ENCODE peak calls at places on chromosomes 7 and 10, in four cellular contexts. D is A549, O is NB4, W is GM12878. G is an unnamed sample.

GRCh38 chr7:67453580-67453979 is 456.9 kb downstream of the TYW1 start:
- DNase-seq in W (no peak), D (no peak), O (no peak), G (no peak)

GRCh38 chr10:97724341-97724941 is 10.9 kb downstream of the MARVELD1 start:
- DNase-seq in W (no peak), D (peak), O (peak), G (no peak)

GRCh38 chr7:144786522-144786921 is 49.3 kb downstream of the TPK1 start:
- DNase-seq in W (no peak), D (no peak), O (peak), G (no peak)

GRCh38 chr7:104903044-104903443 is 111.0 kb upstream of the KMT2E start:
- DNase-seq in W (no peak), O (no peak), D (no peak), G (no peak)

GRCh38 chr10:42691361-42692120 is 53.2 kb upstream of the ZNF33B start:
- DNase-seq in O (no peak), D (no peak), W (no peak), G (no peak)

GRCh38 chr7:87608443-87608842 is 7.8 kb upstream of the ABCB1 start:
- DNase-seq in O (no peak), D (no peak), W (no peak), G (no peak)

GRCh38 chr10:75762436-75762802 is 331.0 kb downstream of the LRMDA start:
- DNase-seq in D (no peak), O (no peak), W (no peak), G (no peak)

GRCh38 chr7:129210256-129210988 is 14.4 kb upstream of the AHCYL2 start:
- DNase-seq in D (peak), O (peak), W (no peak), G (peak)

GRCh38 chr7:16753102-16753931 is at the start of gene TSPAN13:
- DNase-seq in D (peak), W (no peak), O (peak), G (peak)

GRCh38 chr7:156152380-156152779 is 340.1 kb upstream of the SHH start:
- DNase-seq in W (no peak), O (no peak), D (no peak), G (no peak)

GRCh38 chr10:7389346-7389745 is 21.5 kb downstream of the SFMBT2 start:
- DNase-seq in O (peak), D (no peak), W (no peak), G (no peak)

GRCh38 chr10:72935358-72935757 is 19.2 kb downstream of the PLA2G12B start:
- DNase-seq in W (no peak), D (no peak), O (no peak), G (no peak)

GRCh38 chr10:3045471-3046209 is 21.7 kb upstream of the PFKP start:
- DNase-seq in D (peak), W (no peak), O (no peak), G (peak)

GRCh38 chr7:76272142-76272541 is 30.3 kb upstream of the HSPB1 start:
- DNase-seq in W (no peak), D (no peak), O (no peak), G (no peak)

GRCh38 chr7:2403718-2404648 is 572 bp downstream of the CHST12 start:
- DNase-seq in O (peak), D (no peak), W (no peak), G (peak)

GRCh38 chr10:110535958-110536891 is 31.3 kb upstream of the SMC3 start:
- DNase-seq in W (peak), D (no peak), O (peak), G (no peak)

GRCh38 chr10:7152341-7152740 is 258.5 kb downstream of the SFMBT2 start:
- DNase-seq in D (no peak), W (no peak), O (no peak), G (no peak)

GRCh38 chr10:86283466-86284287 is 82.9 kb downstream of the GRID1 start:
- DNase-seq in O (no peak), W (no peak), D (no peak), G (no peak)

GRCh38 chr7:121085922-121086321 is 97.4 kb downstream of the CPED1 start:
- DNase-seq in O (no peak), W (no peak), D (no peak), G (no peak)

GRCh38 chr7:18288322-18289037 is 207.1 kb upstream of the HDAC9 start:
- DNase-seq in W (no peak), O (peak), D (no peak), G (no peak)

GRCh38 chr7:5690931-5691461 is 90.5 kb downstream of the RNF216 start:
- DNase-seq in W (no peak), D (no peak), O (no peak), G (no peak)

GRCh38 chr10:33055636-33056035 is 97.6 kb upstream of the ITGB1 start:
- DNase-seq in O (no peak), D (no peak), W (no peak), G (no peak)

GRCh38 chr7:117152213-117153007 is 170.4 kb downstream of the WNT2 start:
- DNase-seq in O (no peak), W (no peak), D (no peak), G (no peak)

GRCh38 chr10:102599565-102600327 is 44.5 kb upstream of the TRIM8 start:
- DNase-seq in W (no peak), D (no peak), O (peak), G (peak)

GRCh38 chr7:130961128-130961601 is 227.2 kb upstream of the KLF14 start:
- DNase-seq in W (peak), O (peak), D (peak), G (no peak)

GRCh38 chr7:127342596-127342995 is 49.9 kb downstream of the ZNF800 start:
- DNase-seq in D (no peak), W (no peak), O (no peak), G (no peak)

GRCh38 chr7:116356979-116357378 is 142.6 kb upstream of the CAV2 start:
- DNase-seq in D (no peak), O (no peak), W (no peak), G (no peak)

GRCh38 chr7:130270947-130271790 is 4.5 kb downstream of the CPA2 start:
- DNase-seq in W (no peak), O (peak), D (no peak), G (peak)

GRCh38 chr7:18546576-18546975 is 51.0 kb downstream of the HDAC9 start:
- DNase-seq in D (no peak), O (no peak), W (no peak), G (no peak)

GRCh38 chr10:117092386-117092785 is 45.7 kb downstream of the VAX1 start:
- DNase-seq in D (no peak), O (no peak), W (no peak), G (no peak)

GRCh38 chr7:15306286-15306685 is 255.5 kb downstream of the AGMO start:
- DNase-seq in W (no peak), O (no peak), D (no peak), G (no peak)

GRCh38 chr7:74542558-74543117 is 88.9 kb downstream of the GTF2IRD1 start:
- DNase-seq in O (no peak), D (no peak), W (no peak), G (no peak)

GRCh38 chr7:130667593-130668257 is 823 bp downstream of the COPG2 start:
- DNase-seq in D (peak), W (no peak), O (no peak), G (no peak)

GRCh38 chr10:77637986-77638765 is 568 bp upstream of the KCNMA1 start:
- DNase-seq in W (no peak), O (no peak), D (peak), G (no peak)
- TF ChIP-seq MYC in W (no peak), O (no peak), D (no peak), G (no peak)

DNA sequence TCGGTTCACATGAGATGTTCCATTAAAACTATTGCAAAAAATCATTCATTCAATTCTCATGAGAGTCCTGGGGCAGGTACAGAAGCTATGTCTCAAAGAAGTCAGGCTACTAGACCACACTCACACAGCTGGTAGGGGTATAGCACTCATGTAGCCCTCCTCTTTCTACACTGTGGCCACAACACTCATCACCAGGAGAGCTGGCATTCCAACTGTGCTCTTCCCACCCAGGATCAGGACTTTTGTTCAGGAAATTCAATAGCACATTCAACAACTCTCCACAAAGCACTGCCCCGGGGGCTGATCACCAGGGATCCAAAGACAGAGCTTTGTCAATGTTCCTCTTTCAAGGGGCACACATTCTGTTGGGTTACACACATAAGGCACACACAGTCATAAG is 31.0 kb upstream of the C10orf90 start:
- DNase-seq in O (no peak), W (no peak), D (no peak), G (no peak)
- TF ChIP-seq MYC in O (no peak), W (no peak), D (no peak), G (no peak)

DNA sequence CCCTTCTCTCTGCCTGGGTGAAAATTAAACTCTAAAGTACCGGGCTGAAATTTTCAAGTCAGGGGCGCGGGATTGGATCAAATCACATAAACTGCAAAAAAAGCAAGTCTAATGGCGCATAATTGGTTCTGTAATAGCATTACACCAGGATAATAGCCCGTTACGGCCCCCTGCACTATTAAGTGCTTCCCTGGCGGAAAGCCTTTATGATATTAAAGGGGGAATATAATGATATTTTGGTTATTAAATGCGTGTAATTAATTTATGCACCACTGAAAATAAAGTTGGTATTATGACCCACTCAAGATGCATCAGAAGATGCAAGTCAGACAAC is 744 bp upstream of the DRGX start:
- DNase-seq in O (no peak), W (no peak), D (no peak), G (no peak)
- TF ChIP-seq MYC in O (no peak), W (no peak), D (no peak), G (no peak)

DNA sequence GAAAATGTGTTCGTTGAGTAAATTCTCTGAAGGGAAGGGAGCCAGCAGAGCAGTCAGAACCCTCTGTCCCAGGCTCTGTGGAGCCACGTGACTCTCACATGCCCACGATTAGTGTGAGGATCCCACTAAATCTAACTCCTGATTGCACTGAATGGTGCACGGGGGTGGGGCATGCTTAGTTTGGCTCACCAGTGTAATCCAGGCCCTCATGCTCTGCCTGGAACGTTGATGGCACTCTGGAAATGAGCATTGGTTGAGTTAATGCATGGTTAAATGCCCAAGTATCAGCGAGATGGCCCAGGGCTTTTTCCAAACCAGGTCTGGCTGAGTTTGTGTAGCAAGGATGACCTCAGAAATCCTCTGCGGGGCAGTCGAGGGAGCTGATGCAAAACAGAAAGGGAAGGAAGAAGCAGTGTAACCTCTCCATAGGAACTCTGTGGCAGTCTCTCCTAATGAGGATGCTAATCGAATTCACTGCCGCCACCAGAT is 98.3 kb downstream of the C10orf105 start:
- DNase-seq in O (no peak), W (no peak), D (no peak), G (no peak)
- TF ChIP-seq MYC in O (no peak), W (no peak), D (no peak), G (no peak)

GRCh38 chr10:24341897-24342296 is 133.0 kb downstream of the KIAA1217 start:
- DNase-seq in W (no peak), O (no peak), D (no peak), G (no peak)

GRCh38 chr10:24344695-24345473 is 135.9 kb downstream of the KIAA1217 start:
- DNase-seq in O (no peak), D (no peak), W (no peak), G (no peak)

GRCh38 chr10:24341371-24341770 is 132.4 kb downstream of the KIAA1217 start:
- DNase-seq in W (no peak), O (no peak), D (no peak), G (no peak)

GRCh38 chr10:24346877-24347505 is 138.1 kb downstream of the KIAA1217 start:
- DNase-seq in D (no peak), W (no peak), O (no peak), G (no peak)

DNA sequence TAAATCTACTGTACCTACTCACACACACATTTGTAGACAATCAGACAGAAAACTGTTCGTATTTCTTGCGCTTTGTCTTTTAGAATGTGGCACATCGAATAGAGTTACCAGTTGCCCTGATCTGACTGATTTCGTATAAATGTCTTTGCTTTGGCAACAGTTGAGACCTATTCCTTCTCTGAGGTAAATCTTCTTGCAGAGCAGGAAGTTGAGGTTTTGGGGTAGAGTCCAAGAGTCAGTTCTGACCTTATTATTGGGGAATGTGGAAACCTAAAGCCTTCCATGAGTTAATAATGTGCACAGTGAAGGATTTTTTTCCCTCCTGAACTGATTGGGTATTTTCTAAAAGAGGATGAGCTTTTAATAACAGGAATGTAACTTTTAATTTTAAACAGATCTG is 135.3 kb downstream of the KIAA1217 start:
- DNase-seq in W (no peak), D (no peak), O (peak), G (no peak)
- TF ChIP-seq MYC in W (no peak), D (no peak), O (no peak), G (no peak)

GRCh38 chr10:125121003-125121402 is 39.4 kb downstream of the CTBP2 start:
- DNase-seq in W (no peak), D (no peak), O (no peak), G (no peak)

GRCh38 chr10:125117941-125118630 is 42.3 kb downstream of the CTBP2 start:
- DNase-seq in W (no peak), O (no peak), D (no peak), G (no peak)

GRCh38 chr10:125118701-125119100 is 41.7 kb downstream of the CTBP2 start:
- DNase-seq in W (no peak), O (no peak), D (no peak), G (no peak)

GRCh38 chr10:125122566-125122965 is 37.8 kb downstream of the CTBP2 start:
- DNase-seq in O (no peak), D (no peak), W (no peak), G (no peak)

DNA sequence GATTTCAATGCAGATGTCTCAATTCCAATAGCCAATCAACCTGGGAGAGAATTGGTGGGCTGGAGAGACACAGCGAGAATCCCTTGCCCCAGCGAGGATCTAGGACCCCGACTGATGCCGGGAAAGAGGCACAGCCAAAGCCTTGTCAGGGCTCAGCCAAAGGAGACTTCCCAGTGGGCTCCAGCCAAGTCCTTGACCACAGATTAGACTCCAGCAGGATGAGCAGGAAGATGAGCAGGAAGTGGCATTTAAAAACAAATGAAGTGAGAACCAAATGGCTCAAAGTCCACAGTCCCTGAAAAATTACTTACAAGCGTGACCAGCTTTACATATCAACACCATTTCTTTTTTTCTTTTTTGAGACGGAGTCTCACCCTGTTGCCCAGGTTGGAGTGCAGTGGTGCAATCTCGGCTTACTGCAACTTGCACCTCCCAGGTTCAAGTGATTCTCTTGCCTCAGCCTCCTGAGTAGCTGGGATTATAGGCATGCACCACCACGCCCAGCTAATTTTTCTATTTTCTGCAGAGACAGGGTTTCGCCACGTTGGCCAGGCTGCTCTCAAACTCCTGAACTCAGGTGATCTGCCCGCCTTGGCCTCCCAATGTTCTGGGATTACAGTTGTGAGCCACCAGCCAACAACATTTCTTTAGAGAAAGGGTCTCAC is 40.2 kb downstream of the CTBP2 start:
- DNase-seq in W (no peak), O (no peak), D (peak), G (no peak)
- TF ChIP-seq MYC in W (no peak), O (no peak), D (no peak), G (no peak)

DNA sequence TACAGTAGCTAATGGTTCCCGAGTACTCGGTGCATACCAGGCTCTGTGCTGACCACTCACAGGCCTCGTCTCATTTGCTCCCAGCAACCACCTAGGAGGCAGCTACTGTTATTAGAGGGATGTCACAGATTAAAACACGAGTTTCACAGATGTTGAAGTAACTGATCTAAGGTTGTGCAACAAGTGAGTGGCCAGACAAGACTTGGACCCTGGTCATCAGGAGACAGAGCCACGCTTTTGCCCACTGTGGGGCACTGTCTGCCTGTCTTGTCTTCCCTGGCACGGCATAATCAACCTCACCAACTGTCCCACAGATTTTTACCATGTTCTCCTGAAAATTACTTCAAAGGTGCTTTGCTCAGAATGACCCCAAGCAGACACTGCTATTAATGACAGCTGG is 111.6 kb upstream of the HABP2 start:
- DNase-seq in W (no peak), O (no peak), D (no peak), G (no peak)
- TF ChIP-seq MYC in W (no peak), O (no peak), D (no peak), G (no peak)

GRCh38 chr10:30189254-30189583 is 129.8 kb upstream of the JCAD start:
- DNase-seq in W (no peak), D (no peak), O (no peak), G (no peak)
- TF ChIP-seq MYC in W (no peak), D (no peak), O (no peak), G (no peak)

DNA sequence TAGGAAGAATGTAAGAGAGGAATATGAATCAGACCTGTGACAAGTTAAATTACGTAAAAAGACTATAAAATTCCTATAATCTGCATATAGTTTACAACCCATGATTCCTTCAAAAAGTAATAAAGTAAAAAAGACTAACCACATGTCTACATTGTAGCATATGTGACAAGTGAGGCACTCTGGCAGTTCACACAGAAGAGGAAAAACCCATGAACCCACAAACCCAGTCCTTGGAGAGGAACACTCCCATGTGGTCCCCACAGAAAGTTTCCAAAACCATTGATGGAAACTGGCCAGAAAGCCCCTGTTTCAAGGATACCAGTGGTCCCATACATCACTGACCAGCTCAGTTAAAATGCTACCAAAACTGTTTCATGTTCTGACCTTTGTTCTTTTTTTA is 15.7 kb downstream of the KDM7A start:
- DNase-seq in D (no peak), W (no peak), O (peak), G (no peak)
- TF ChIP-seq MYC in D (no peak), W (no peak), O (no peak), G (no peak)

GRCh38 chr7:134470864-134471263 is 12.0 kb upstream of the AKR1B1 start:
- DNase-seq in W (no peak), D (peak), O (peak), G (no peak)
- TF ChIP-seq MYC in W (no peak), D (no peak), O (no peak), G (no peak)

G was measured in K562.